ENCODE peak calls at places on chromosomes 5 and 9, in five cellular contexts. A is uterus, H is heart left ventricle, X is IMR-90, Q is PC-9. I is an unnamed sample.
A peak's percentile ranks its signal among the peaks of the same experiment; 100 is the strongest.

GRCh38 chr9:38318755-38319495 is 73.6 kb upstream of the ALDH1B1 start:
- DNase-seq in A (no peak), Q (no peak), H (no peak), X (peak; percentile 72), I (peak; percentile 7)

GRCh38 chr9:89527084-89527483 is 29.2 kb upstream of the SEMA4D start:
- DNase-seq in A (no peak), X (no peak), H (peak; percentile 51), Q (peak; percentile 47), I (no peak)

GRCh38 chr5:1555011-1555807 is 31.4 kb upstream of the LPCAT1 start:
- DNase-seq in X (peak; percentile 19), A (peak; percentile 9), Q (peak; percentile 100), H (no peak), I (no peak)

GRCh38 chr9:133031130-133031422 is 279 bp downstream of the GTF3C5 start:
- DNase-seq in A (no peak), H (no peak), Q (no peak), X (no peak), I (no peak)

GRCh38 chr9:110261631-110262030 is 5.3 kb upstream of the TXN start:
- DNase-seq in H (no peak), A (no peak), Q (no peak), X (peak; percentile 30), I (no peak)

GRCh38 chr5:178357127-178357526 is 124.5 kb upstream of the PHYKPL start:
- DNase-seq in H (no peak), Q (no peak), X (no peak), A (peak; percentile 18), I (no peak)

GRCh38 chr9:138063785-138064184 is 186.2 kb downstream of the CACNA1B start:
- DNase-seq in A (no peak), H (no peak), Q (no peak), X (no peak), I (no peak)

GRCh38 chr5:143129910-143130703 is 273.4 kb downstream of the NR3C1 start:
- DNase-seq in A (no peak), Q (no peak), H (no peak), X (no peak), I (no peak)

GRCh38 chr9:105413486-105414068 is 34.3 kb upstream of the FSD1L start:
- DNase-seq in H (no peak), Q (peak; percentile 39), A (peak; percentile 17), X (peak; percentile 53), I (peak; percentile 23)

GRCh38 chr5:142360607-142361120 is 35.8 kb upstream of the SPRY4 start:
- DNase-seq in X (peak; percentile 71), Q (peak; percentile 69), H (no peak), A (no peak), I (peak; percentile 42)

GRCh38 chr9:83570359-83570758 is 32.2 kb upstream of the FRMD3 start:
- DNase-seq in H (no peak), Q (peak; percentile 97), A (no peak), X (no peak), I (no peak)

GRCh38 chr9:7011395-7012067 is 253.8 kb downstream of the KDM4C start:
- DNase-seq in A (no peak), X (no peak), H (no peak), Q (no peak), I (peak; percentile 63)

GRCh38 chr5:141849371-141850182 is 28.6 kb downstream of the PCDH1 start:
- DNase-seq in X (peak; percentile 51), H (peak; percentile 93), Q (peak; percentile 72), A (peak; percentile 87), I (peak; percentile 87)

GRCh38 chr5:35876922-35877321 is 20.2 kb downstream of the IL7R start:
- DNase-seq in H (no peak), X (no peak), Q (no peak), A (no peak), I (no peak)

GRCh38 chr9:101716629-101717028 is 21.8 kb downstream of the GRIN3A start:
- DNase-seq in X (no peak), Q (no peak), H (no peak), A (no peak), I (no peak)

GRCh38 chr9:134533850-134534585 is 107.6 kb upstream of the COL5A1 start:
- DNase-seq in Q (no peak), A (peak; percentile 10), H (no peak), X (peak; percentile 25), I (no peak)

GRCh38 chr5:177527595-177527994 is 10.8 kb upstream of the DDX41 start:
- DNase-seq in H (peak; percentile 4), Q (no peak), X (no peak), A (no peak), I (no peak)

GRCh38 chr5:57745029-57745428 is 262.4 kb upstream of the ACTBL2 start:
- DNase-seq in A (no peak), X (peak; percentile 50), H (no peak), Q (no peak), I (no peak)

GRCh38 chr9:103168254-103168653 is 173.1 kb downstream of the CYLC2 start:
- DNase-seq in Q (no peak), X (no peak), A (no peak), H (no peak), I (no peak)

GRCh38 chr9:105880517-105880916 is 186.2 kb downstream of the TMEM38B start:
- DNase-seq in Q (no peak), H (no peak), X (no peak), A (no peak), I (no peak)

GRCh38 chr5:142783601-142784291 is 13.6 kb downstream of the ARHGAP26 start:
- DNase-seq in X (no peak), H (peak; percentile 54), Q (no peak), A (no peak), I (no peak)

GRCh38 chr9:95635986-95636600 is 119.3 kb upstream of the PTCH1 start:
- DNase-seq in X (no peak), Q (no peak), A (no peak), H (no peak), I (no peak)

GRCh38 chr5:158755971-158756370 is 343.7 kb downstream of the EBF1 start:
- DNase-seq in H (no peak), A (no peak), Q (no peak), X (no peak), I (no peak)

GRCh38 chr5:158758666-158759065 is 341.1 kb downstream of the EBF1 start:
- DNase-seq in X (peak; percentile 2), Q (no peak), A (no peak), H (no peak), I (no peak)

GRCh38 chr5:158763217-158763616 is 336.5 kb downstream of the EBF1 start:
- DNase-seq in H (no peak), X (no peak), A (no peak), Q (no peak), I (no peak)

GRCh38 chr5:158756873-158757272 is 342.8 kb downstream of the EBF1 start:
- DNase-seq in Q (no peak), A (no peak), H (no peak), X (no peak), I (no peak)

GRCh38 chr5:158759276-158759675 is 340.4 kb downstream of the EBF1 start:
- DNase-seq in X (no peak), Q (no peak), H (no peak), A (no peak), I (no peak)
- H3K4me1 ChIP-seq in X (no peaks in the 10 kb centered on the region), Q (no peaks in the 10 kb centered on the region), H (no peaks in the 10 kb centered on the region), A (no peaks in the 10 kb centered on the region), I (no peaks in the 10 kb centered on the region)

DNA sequence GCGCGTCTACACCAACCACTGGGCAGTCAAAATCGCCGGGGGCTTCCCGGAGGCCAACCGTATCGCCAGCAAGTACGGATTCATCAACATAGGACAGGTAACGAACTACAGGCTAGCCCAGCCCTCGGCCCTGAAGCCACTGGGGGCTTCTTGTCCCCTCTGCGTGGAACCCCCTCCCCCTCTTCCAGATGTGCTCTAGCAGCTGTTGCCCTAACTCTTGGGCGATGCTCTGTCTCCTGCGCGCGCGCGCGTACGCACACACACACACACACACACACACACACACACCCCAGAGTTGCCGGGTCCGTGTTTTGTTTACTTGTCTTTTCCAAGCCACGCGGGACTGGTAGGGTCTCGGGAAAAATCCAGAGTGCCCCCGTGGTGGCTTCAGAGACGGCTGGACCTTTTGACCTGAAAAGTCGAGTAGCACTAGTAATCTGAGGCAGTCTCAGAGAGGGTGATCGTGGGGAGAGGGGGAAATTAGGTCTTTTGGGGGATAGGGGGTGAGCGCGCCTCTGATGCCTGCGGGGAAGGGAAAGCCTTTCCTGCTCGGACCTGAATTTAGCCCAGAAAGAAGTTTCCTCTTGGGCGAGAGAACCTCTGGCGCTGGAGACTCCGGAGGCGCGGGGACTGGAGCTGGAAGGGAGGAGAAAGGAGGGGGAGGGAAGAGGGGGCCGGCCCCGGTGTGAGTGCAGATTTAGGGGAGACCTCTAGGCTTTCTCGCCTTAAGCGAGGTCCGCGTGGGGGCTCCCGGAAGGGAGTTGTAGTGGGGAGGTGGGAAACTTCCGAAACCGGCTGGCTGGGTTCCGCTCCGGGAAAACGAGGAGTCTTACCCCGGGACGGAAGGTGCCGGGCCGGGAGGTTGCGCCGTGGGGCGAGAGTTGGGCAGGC is 1.0 kb downstream of the PCSK5 start:
- DNase-seq in Q (peak; percentile 37), X (peak; percentile 8), H (peak; percentile 38), A (peak; percentile 47), I (peak; percentile 53)
- H3K4me1 ChIP-seq in Q (peaks cover 32% of the 10 kb centered on the region), X (no peaks in the 10 kb centered on the region), H (peaks cover 27% of the 10 kb centered on the region), A (no peaks in the 10 kb centered on the region), I (peaks cover 18% of the 10 kb centered on the region)

DNA sequence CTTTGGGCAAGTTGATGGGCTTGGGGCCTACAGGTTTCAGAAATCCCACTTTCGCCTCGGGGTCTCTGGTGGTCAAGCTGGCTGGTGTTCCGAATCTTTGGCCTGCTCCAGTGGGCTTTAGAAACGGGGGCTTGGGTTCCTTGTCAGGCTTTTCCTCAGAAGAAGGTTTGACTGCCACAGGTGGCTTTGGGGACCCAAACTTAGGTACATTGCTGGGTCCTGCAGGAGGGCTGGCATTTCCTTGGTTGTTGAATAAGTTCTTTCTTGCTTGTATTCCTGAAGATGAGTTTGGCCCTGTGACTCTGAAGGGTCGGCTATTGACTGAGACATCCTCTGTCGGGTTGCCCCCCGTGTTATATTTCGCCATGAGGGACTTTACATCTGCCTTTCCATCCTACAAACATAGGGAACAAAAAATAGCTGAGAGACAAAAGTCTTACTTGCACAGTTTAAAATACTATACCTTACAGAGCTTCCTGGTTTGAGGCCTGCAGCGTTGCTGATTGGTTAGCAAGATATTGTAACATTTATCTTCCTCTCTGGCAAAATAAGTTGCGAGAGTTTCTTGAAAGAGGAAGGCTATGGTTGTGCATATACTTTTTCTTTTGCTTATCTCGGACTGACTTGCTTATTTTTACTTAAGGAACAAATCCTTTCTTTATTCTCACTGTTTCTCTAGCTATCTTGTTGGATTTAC is 16.6 kb downstream of the FYB1 start:
- DNase-seq in H (no peak), X (no peak), Q (no peak), A (no peak), I (no peak)
- H3K4me1 ChIP-seq in H (no peaks in the 10 kb centered on the region), X (no peaks in the 10 kb centered on the region), Q (peaks cover 10% of the 10 kb centered on the region), A (no peaks in the 10 kb centered on the region), I (no peaks in the 10 kb centered on the region)

GRCh38 chr5:15510816-15511215 is 10.8 kb downstream of the FBXL7 start:
- DNase-seq in X (peak; percentile 16), A (no peak), Q (no peak), H (no peak), I (peak; percentile 53)

GRCh38 chr5:15515229-15515628 is 15.2 kb downstream of the FBXL7 start:
- DNase-seq in Q (no peak), A (no peak), H (no peak), X (no peak), I (no peak)

GRCh38 chr5:15516486-15516885 is 16.5 kb downstream of the FBXL7 start:
- DNase-seq in X (no peak), A (no peak), Q (no peak), H (no peak), I (no peak)

GRCh38 chr5:15510092-15510491 is 10.1 kb downstream of the FBXL7 start:
- DNase-seq in H (no peak), Q (no peak), A (no peak), X (peak; percentile 35), I (no peak)

DNA sequence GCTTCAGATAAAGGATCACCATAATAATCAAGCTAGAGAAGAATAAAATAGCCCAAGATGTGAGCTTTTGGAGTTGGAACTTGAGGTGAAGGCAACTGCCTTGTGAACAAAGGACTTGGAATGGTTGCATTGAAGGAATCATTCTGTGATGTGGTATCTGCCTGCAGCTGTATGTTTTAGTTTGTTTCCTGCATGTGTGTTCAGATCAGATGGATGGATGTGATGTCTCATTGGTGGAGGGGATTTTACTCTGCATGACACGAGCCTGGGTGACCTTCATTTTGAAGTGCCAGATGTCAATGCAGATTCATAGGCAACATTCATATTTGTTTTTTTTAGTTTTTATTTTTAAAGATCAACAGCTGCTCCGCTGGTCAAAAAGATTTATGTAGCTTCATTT is 13.4 kb downstream of the FBXL7 start:
- DNase-seq in H (no peak), Q (no peak), A (no peak), X (no peak), I (no peak)
- H3K4me1 ChIP-seq in H (peaks cover 31% of the 10 kb centered on the region), Q (no peaks in the 10 kb centered on the region), A (no peaks in the 10 kb centered on the region), X (peaks cover 10% of the 10 kb centered on the region), I (peaks cover 18% of the 10 kb centered on the region)

I was measured in endothelial cell of umbilical vein.